ENCODE peak calls at places on chromosomes 6 and 20, in seven cellular contexts. A is ovary, P is HFF-Myc, T is endodermal cell, Z is WERI-Rb-1, L is foreskin fibroblast, J is IMR-90. Y is an unnamed sample.

GRCh38 chr20:10594286-10594868 is 79.4 kb downstream of the JAG1 start:
- DNase-seq in A (no peak), P (no peak), T (no peak), Z (no peak), L (no peak), J (no peak), Y (no peak)

GRCh38 chr6:39073471-39074355 is 25.1 kb downstream of the GLP1R start:
- DNase-seq in A (no peak), P (no peak), T (peak; percentile 49), Z (peak; percentile 8), L (no peak), J (no peak), Y (no peak)

GRCh38 chr6:166025149-166025898 is 142.3 kb downstream of the TBXT start:
- DNase-seq in A (no peak), P (no peak), T (no peak), Z (no peak), L (no peak), J (peak; percentile 91), Y (no peak)

GRCh38 chr6:77502966-77503365 is 39.7 kb upstream of the HTR1B start:
- DNase-seq in A (no peak), P (no peak), T (no peak), Z (no peak), L (no peak), J (no peak), Y (no peak)

GRCh38 chr6:79167931-79168694 is 66.4 kb downstream of the HMGN3 start:
- DNase-seq in A (no peak), P (no peak), T (no peak), Z (no peak), L (peak; percentile 41), J (peak; percentile 3), Y (no peak)

GRCh38 chr6:45690846-45691245 is 313.1 kb upstream of the SUPT3H start:
- DNase-seq in A (no peak), P (no peak), T (no peak), Z (no peak), L (no peak), J (no peak), Y (no peak)

GRCh38 chr6:40640591-40641293 is 53.6 kb upstream of the LRFN2 start:
- DNase-seq in A (peak; percentile 68), P (no peak), T (no peak), Z (no peak), L (no peak), J (no peak), Y (no peak)

GRCh38 chr6:46044876-46045617 is 29.4 kb upstream of the CLIC5 start:
- DNase-seq in A (no peak), P (peak; percentile 67), T (no peak), Z (no peak), L (peak; percentile 59), J (peak; percentile 74), Y (no peak)

GRCh38 chr6:30684386-30685156 is 1.9 kb downstream of the PPP1R18 start:
- DNase-seq in A (no peak), P (no peak), T (no peak), Z (no peak), L (peak; percentile 51), J (peak; percentile 44), Y (peak; percentile 36)

GRCh38 chr20:53977391-53977790 is 93.0 kb downstream of the BCAS1 start:
- DNase-seq in A (no peak), P (no peak), T (no peak), Z (no peak), L (no peak), J (no peak), Y (no peak)

GRCh38 chr6:13156381-13156780 is 172.0 kb downstream of the TBC1D7 start:
- DNase-seq in A (no peak), P (no peak), T (no peak), Z (no peak), L (no peak), J (no peak), Y (no peak)

GRCh38 chr6:40999498-41000070 is 39.4 kb downstream of the UNC5CL start:
- DNase-seq in A (peak; percentile 83), P (peak; percentile 30), T (peak; percentile 91), Z (peak; percentile 32), L (no peak), J (peak; percentile 32), Y (no peak)

GRCh38 chr6:32120573-32121059 is 7.4 kb downstream of the ATF6B start:
- DNase-seq in A (no peak), P (no peak), T (no peak), Z (no peak), L (no peak), J (no peak), Y (no peak)

GRCh38 chr6:8279094-8279805 is 156.1 kb downstream of the SLC35B3 start:
- DNase-seq in A (no peak), P (no peak), T (no peak), Z (no peak), L (no peak), J (no peak), Y (no peak)

GRCh38 chr6:53240763-53241162 is 92.1 kb upstream of the GCM1 start:
- DNase-seq in A (no peak), P (no peak), T (no peak), Z (no peak), L (no peak), J (no peak), Y (no peak)

GRCh38 chr20:63782051-63782471 is 42.5 kb downstream of the SLC2A4RG start:
- DNase-seq in A (no peak), P (no peak), T (no peak), Z (no peak), L (no peak), J (no peak), Y (peak; percentile 63)

GRCh38 chr6:164911873-164912580 is 397.4 kb downstream of the C6orf118 start:
- DNase-seq in A (no peak), P (no peak), T (no peak), Z (no peak), L (no peak), J (no peak), Y (no peak)

GRCh38 chr6:139536751-139537617 is 162.5 kb upstream of the CITED2 start:
- DNase-seq in A (no peak), P (no peak), T (no peak), Z (no peak), L (no peak), J (no peak), Y (no peak)

GRCh38 chr6:90297124-90297865 is 652 bp upstream of the BACH2 start:
- DNase-seq in A (no peak), P (no peak), T (no peak), Z (no peak), L (no peak), J (no peak), Y (no peak)

GRCh38 chr6:7136859-7137334 is 29.1 kb downstream of the RREB1 start:
- DNase-seq in A (no peak), P (no peak), T (peak; percentile 57), Z (peak; percentile 9), L (no peak), J (no peak), Y (peak; percentile 75)

GRCh38 chr20:1899169-1899525 is 3.9 kb downstream of the SIRPA start:
- DNase-seq in A (no peak), P (no peak), T (no peak), Z (no peak), L (no peak), J (no peak), Y (no peak)

GRCh38 chr6:75855047-75855446 is 106.0 kb downstream of the MYO6 start:
- DNase-seq in A (no peak), P (peak; percentile 48), T (no peak), Z (peak; percentile 35), L (peak; percentile 29), J (peak; percentile 77), Y (no peak)
- TF ChIP-seq CTCF in A (no peak), P (peak; percentile 52), T (peak; percentile 74), Z (peak; percentile 37), L (peak; percentile 60), J (peak; percentile 58), Y (peak; percentile 53)

DNA sequence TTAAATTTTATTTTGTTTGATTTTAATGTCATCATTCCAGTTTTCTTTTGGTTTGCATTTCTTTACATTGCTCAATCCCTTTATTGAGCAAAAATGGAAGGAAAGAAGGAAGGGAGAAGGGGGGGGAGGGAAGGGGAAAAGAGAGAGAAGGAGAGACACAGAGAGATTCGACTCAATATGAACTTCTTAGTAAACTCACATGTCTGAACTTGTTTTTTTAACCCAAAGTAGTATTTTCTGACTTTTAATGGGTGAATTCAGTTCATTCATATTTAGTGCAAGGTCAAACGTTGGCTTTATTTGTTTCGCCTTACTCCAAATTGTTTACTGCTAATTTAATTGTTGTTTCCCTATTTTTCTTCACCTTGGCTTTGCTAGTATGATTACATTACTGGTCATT is 278.6 kb downstream of the COL12A1 start:
- DNase-seq in A (no peak), P (no peak), T (no peak), Z (no peak), L (no peak), J (no peak), Y (no peak)
- H3K4me3 ChIP-seq in A (no peak overlapping the region), P (no peak overlapping the region), T (no peak overlapping the region), Z (no peak overlapping the region), L (no peak overlapping the region), J (no peak overlapping the region), Y (no peak overlapping the region)

GRCh38 chr20:51526754-51527153 is 15.8 kb downstream of the NFATC2 start:
- DNase-seq in A (no peak), P (no peak), T (no peak), Z (no peak), L (no peak), J (no peak), Y (no peak)
- TF ChIP-seq CTCF in A (no peak), P (no peak), T (no peak), Z (no peak), L (no peak), J (no peak), Y (no peak)

DNA sequence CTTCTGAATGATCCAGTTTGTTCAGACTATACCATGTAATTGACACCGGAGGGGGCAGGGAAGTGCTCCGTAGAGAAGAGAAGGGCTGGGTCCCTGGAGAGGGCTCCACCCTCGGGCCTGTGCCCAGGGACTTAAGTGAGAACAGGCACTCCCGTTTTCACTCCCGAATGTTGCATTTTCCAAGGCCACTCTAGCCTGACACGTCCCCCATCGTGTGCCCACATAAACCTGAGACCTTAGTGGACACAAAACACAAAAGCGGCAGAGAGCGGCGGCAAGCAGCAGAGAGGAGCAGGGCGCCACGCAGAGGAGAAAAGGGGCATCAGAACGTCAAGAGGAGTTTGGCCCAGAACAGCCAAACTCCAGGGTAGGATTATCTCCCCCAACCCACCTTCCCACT is 1405.1 kb downstream of the GRIK2 start:
- DNase-seq in A (no peak), P (no peak), T (peak; percentile 88), Z (no peak), L (no peak), J (no peak), Y (no peak)
- H3K4me3 ChIP-seq in A (no peak overlapping the region), P (no peak overlapping the region), T (peak overlapping the region; percentile 73), Z (no peak overlapping the region), L (no peak overlapping the region), J (no peak overlapping the region), Y (no peak overlapping the region)

DNA sequence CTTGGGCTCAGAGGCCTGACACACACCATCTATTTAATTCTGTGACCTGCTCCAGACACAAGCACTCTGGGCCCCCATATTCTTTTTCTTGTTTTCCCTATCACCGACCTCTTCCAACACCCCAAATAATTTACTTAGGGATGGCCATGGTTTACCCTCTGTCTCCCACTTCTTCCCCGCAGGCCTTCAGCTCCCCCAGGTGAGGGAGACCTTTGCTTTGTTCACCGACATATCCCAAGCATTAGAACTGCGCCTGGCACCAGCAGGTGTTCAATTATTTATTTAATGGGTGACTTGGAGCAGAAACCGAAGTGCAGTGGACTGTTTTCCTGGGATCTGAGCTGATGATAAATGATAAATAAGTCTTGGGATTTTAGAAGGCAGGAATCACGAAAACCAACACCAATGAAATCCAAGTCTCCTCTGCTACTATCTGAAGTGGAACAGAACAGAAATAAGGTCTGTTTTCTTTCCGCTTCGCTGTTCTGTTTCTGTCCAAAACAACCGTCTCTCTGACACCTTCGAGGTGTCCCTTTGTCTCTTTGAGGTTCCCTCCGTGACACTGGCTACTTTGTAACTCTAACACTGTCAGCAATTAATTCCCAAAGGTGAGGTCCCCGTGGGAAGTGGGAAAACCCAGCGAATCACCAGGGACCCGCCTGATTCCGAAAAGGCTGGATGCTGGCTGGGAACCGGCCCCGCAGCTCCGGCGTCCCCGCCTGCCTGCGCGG is 1.1 kb upstream of the RIN2 start:
- DNase-seq in A (no peak), P (no peak), T (no peak), Z (no peak), L (no peak), J (no peak), Y (no peak)
- TF ChIP-seq CTCF in A (no peak), P (no peak), T (no peak), Z (no peak), L (no peak), J (no peak), Y (no peak)